ENCODE peak calls at places on chromosomes 4 and X, in eight cellular contexts. A is esophagus muscularis mucosa; M is upper lobe of right lung; L is K562; N is upper lobe of left lung; X is CD4-positive, alpha-beta T cell; W is uterus; Z is body of pancreas. Q is an unnamed sample.
A peak's percentile ranks its signal among the peaks of the same experiment; 100 is the strongest.

GRCh38 chrX:22095306-22095705 is 63.2 kb downstream of the PHEX start:
- DNase-seq in A (no peak), X (no peak), L (no peak), N (no peak), M (no peak), W (peak; percentile 75), Z (peak; percentile 13), Q (no peak)

GRCh38 chr4:182143822-182144620 is 99.2 kb upstream of the TENM3 start:
- DNase-seq in Z (peak; percentile 13), M (peak; percentile 63), N (peak; percentile 55), L (no peak), W (peak; percentile 36), X (no peak), A (no peak), Q (peak; percentile 50)

GRCh38 chr4:985123-985830 is 1.6 kb upstream of the IDUA start:
- DNase-seq in X (peak; percentile 79), M (peak; percentile 94), N (peak; percentile 96), L (peak; percentile 91), W (no peak), A (no peak), Z (peak; percentile 83), Q (no peak)

GRCh38 chr4:38723726-38724506 is 58.9 kb downstream of the TLR10 start:
- DNase-seq in X (no peak), A (peak; percentile 62), N (no peak), W (no peak), Z (no peak), M (no peak), L (peak; percentile 53), Q (no peak)

GRCh38 chr4:101950258-101950979 is 159.9 kb downstream of the BANK1 start:
- DNase-seq in Z (no peak), N (no peak), M (no peak), A (no peak), X (no peak), L (no peak), W (no peak), Q (no peak)

GRCh38 chr4:131002132-131002531 is 1906.2 kb downstream of the C4orf33 start:
- DNase-seq in N (no peak), L (no peak), M (no peak), A (no peak), W (no peak), X (no peak), Z (no peak), Q (no peak)

GRCh38 chrX:56728752-56729151 is 291 bp upstream of the NBDY start:
- DNase-seq in M (no peak), A (no peak), L (no peak), N (no peak), Z (no peak), X (no peak), W (no peak), Q (no peak)

GRCh38 chrX:94053575-94053974 is 379.6 kb downstream of the FAM133A start:
- DNase-seq in X (no peak), M (no peak), W (no peak), Z (no peak), A (no peak), L (no peak), N (no peak), Q (no peak)

GRCh38 chrX:17798921-17799320 is 61.6 kb downstream of the SCML1 start:
- DNase-seq in M (no peak), L (no peak), A (no peak), N (no peak), X (no peak), Z (no peak), W (no peak), Q (no peak)

GRCh38 chr4:175386776-175387507 is 425.1 kb downstream of the GPM6A start:
- DNase-seq in X (no peak), M (no peak), N (no peak), W (no peak), Z (no peak), L (no peak), A (no peak), Q (no peak)

GRCh38 chrX:84046403-84046984 is 141.5 kb downstream of the RPS6KA6 start:
- DNase-seq in N (no peak), W (no peak), M (no peak), A (no peak), X (no peak), L (no peak), Z (peak; percentile 23), Q (no peak)

GRCh38 chr4:7196283-7196651 is 3.9 kb downstream of the SORCS2 start:
- DNase-seq in M (peak; percentile 40), L (no peak), Z (no peak), A (no peak), W (peak; percentile 7), X (no peak), N (no peak), Q (no peak)

GRCh38 chr4:134585972-134586371 is 384.4 kb upstream of the PABPC4L start:
- DNase-seq in W (no peak), Z (no peak), X (no peak), A (no peak), N (no peak), L (no peak), M (no peak), Q (no peak)

GRCh38 chrX:17032351-17032750 is 85.9 kb downstream of the REPS2 start:
- DNase-seq in Z (peak; percentile 74), N (no peak), M (no peak), A (no peak), W (peak; percentile 31), X (no peak), L (no peak), Q (no peak)

GRCh38 chr4:168674077-168674747 is 177.4 kb downstream of the PALLD start:
- DNase-seq in L (no peak), N (no peak), Z (no peak), A (no peak), M (no peak), W (peak; percentile 49), X (no peak), Q (no peak)

GRCh38 chr4:168673476-168673875 is 176.6 kb downstream of the PALLD start:
- DNase-seq in L (no peak), W (no peak), A (no peak), Z (no peak), X (no peak), N (peak; percentile 10), M (no peak), Q (no peak)

GRCh38 chr4:168677879-168678278 is 181.0 kb downstream of the PALLD start:
- DNase-seq in X (no peak), M (no peak), W (no peak), A (no peak), L (no peak), Z (no peak), N (no peak), Q (no peak)

GRCh38 chr4:168677063-168677462 is 180.2 kb downstream of the PALLD start:
- DNase-seq in Z (no peak), W (no peak), X (no peak), L (no peak), A (no peak), N (no peak), M (no peak), Q (no peak)

DNA sequence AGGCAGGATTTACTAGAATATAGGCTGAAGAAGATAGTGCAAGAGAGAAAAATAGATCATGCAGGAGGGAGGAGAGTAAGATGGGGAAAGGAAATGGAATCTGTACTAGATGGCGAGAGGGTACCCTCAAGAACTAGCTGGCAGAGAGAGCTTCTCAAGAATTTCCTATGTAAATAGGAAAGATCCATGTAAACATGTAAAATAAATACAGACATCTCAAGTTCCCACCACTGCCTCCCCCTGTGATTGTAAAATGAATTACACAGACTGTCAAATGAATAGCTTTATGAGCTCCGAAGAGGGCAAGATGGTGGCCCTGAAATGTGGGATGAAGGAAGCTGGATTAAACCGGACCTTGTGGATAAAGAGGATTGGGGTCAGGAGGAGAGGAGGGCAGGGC is 178.0 kb downstream of the PALLD start:
- DNase-seq in M (no peak), N (no peak), Z (no peak), A (no peak), W (no peak), L (no peak), X (no peak), Q (no peak)
- H3K27me3 ChIP-seq in M (no peaks in the 10 kb centered on the region), N (no peaks in the 10 kb centered on the region), Z (no peaks in the 10 kb centered on the region), A (no peaks in the 10 kb centered on the region), W (no peaks in the 10 kb centered on the region), L (peaks cover 5% of the 10 kb centered on the region), X (no peaks in the 10 kb centered on the region), Q (no peaks in the 10 kb centered on the region)

GRCh38 chr4:127783971-127784519 is 1.9 kb downstream of the HSPA4L start:
- DNase-seq in Z (no peak), L (no peak), X (no peak), W (no peak), M (no peak), A (no peak), N (no peak), Q (no peak)

GRCh38 chr4:127783026-127783769 is 1.1 kb downstream of the HSPA4L start:
- DNase-seq in A (peak; percentile 92), W (peak; percentile 62), L (peak; percentile 65), Z (peak; percentile 77), N (no peak), M (peak; percentile 71), X (no peak), Q (no peak)

GRCh38 chr4:127793528-127793927 is 11.4 kb downstream of the HSPA4L start:
- DNase-seq in W (no peak), N (no peak), X (no peak), A (no peak), M (no peak), L (no peak), Z (no peak), Q (no peak)

GRCh38 chr4:127788517-127788916 is 6.4 kb downstream of the HSPA4L start:
- DNase-seq in X (no peak), M (no peak), N (no peak), L (peak; percentile 28), Z (no peak), A (no peak), W (no peak), Q (no peak)
- TF ChIP-seq CTCF in X (no peak), M (peak; percentile 25), N (no peak), L (peak; percentile 39), Z (no peak), A (no peak), W (no peak), Q (peak; percentile 18)

DNA sequence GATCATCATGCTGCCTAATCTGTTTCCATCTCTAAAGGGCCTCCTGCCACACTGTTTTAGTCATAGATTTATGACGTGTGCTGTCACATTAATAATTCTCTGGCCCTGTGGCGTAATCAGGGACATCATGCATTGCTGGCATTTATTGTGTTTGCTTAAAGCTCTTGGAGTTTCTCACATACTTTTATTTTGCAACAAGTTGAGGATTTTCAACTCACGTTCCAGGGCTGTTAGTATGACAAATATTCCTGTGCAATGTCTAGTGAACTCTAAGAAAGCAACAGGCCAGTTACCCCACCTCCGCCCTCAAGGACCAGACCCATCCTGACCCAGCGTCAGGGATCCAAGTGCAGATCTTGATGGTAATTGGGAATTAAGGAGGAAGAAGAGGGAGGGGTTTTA is 7.8 kb upstream of the PIGA start:
- DNase-seq in A (no peak), W (no peak), L (no peak), Z (peak; percentile 19), M (no peak), X (no peak), N (no peak), Q (no peak)
- H3K27me3 ChIP-seq in A (no peaks in the 10 kb centered on the region), W (no peaks in the 10 kb centered on the region), L (peaks cover 6% of the 10 kb centered on the region), Z (no peaks in the 10 kb centered on the region), M (no peaks in the 10 kb centered on the region), X (peaks cover 8% of the 10 kb centered on the region), N (no peaks in the 10 kb centered on the region), Q (peaks cover 3% of the 10 kb centered on the region)

DNA sequence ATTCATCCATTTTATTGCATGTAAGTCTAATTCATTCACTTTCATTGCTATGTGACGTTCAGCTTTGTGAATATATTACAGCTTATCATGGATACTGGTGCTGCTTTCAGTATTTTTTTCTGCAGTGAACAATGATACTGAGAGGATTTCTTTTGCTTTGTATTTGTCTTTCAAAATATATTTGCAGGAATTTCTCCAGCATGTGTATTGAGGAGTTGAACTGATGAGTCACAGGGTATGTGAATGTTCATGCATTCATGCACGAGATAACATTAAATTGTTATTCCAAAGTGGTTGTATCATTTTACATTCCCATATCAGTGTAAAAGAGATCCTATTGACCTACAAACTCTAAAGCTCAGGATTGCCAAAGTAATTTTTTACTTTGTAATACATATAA is 283.8 kb upstream of the ARSJ start:
- DNase-seq in N (no peak), X (no peak), L (no peak), M (no peak), Z (no peak), A (no peak), W (no peak), Q (no peak)
- TF ChIP-seq CTCF in N (no peak), X (no peak), L (no peak), M (no peak), Z (no peak), A (no peak), W (no peak), Q (no peak)

Q was measured in AG04450.